ENCODE peak calls at places on chromosome 21, in four cellular contexts. W is SK-N-SH, B is cardiac muscle cell, D is thoracic aorta. C is an unnamed sample.

GRCh38 chr21:27219068-27219467 is 252.2 kb upstream of the ADAMTS5 start:
- DNase-seq in B (no peak), D (no peak), W (no peak), C (no peak)

GRCh38 chr21:39094847-39095525 is 88.3 kb downstream of the PSMG1 start:
- DNase-seq in D (no peak), B (no peak), W (no peak), C (no peak)

GRCh38 chr21:17527240-17527639 is 14.4 kb downstream of the CXADR start:
- DNase-seq in B (no peak), W (peak; percentile 24), D (no peak), C (no peak)

GRCh38 chr21:34537838-34538237 is 25.8 kb upstream of the KCNE1 start:
- DNase-seq in W (no peak), B (no peak), D (no peak), C (no peak)

GRCh38 chr21:44366586-44367211 is 13.3 kb downstream of the TRPM2 start:
- DNase-seq in D (no peak), B (no peak), W (peak; percentile 13), C (peak; percentile 44)

GRCh38 chr21:39258207-39258606 is 55.2 kb downstream of the BRWD1 start:
- DNase-seq in D (no peak), W (no peak), B (no peak), C (no peak)

GRCh38 chr21:28746166-28746565 is 246.5 kb downstream of the LTN1 start:
- DNase-seq in D (no peak), W (no peak), B (no peak), C (no peak)

GRCh38 chr21:21165063-21165645 is 166.9 kb downstream of the NCAM2 start:
- DNase-seq in W (peak; percentile 14), B (no peak), D (no peak), C (no peak)

GRCh38 chr21:26801524-26801923 is 43.7 kb downstream of the ADAMTS1 start:
- DNase-seq in D (no peak), B (no peak), W (no peak), C (no peak)

GRCh38 chr21:26849428-26850115 is 4.4 kb upstream of the ADAMTS1 start:
- DNase-seq in D (no peak), B (peak; percentile 76), W (peak; percentile 45), C (peak; percentile 19)

GRCh38 chr21:34761758-34762330 is 93.0 kb downstream of the CLIC6 start:
- DNase-seq in D (no peak), W (no peak), B (no peak), C (no peak)

GRCh38 chr21:38768385-38769071 is 37.2 kb upstream of the ETS2 start:
- DNase-seq in W (no peak), D (peak; percentile 37), B (no peak), C (no peak)

GRCh38 chr21:23968722-23969647 is 1638.3 kb downstream of the MRPL39 start:
- DNase-seq in B (peak; percentile 71), W (peak; percentile 47), D (no peak), C (peak; percentile 33)

GRCh38 chr21:25689226-25689625 is 45.5 kb downstream of the ATP5PF start:
- DNase-seq in B (no peak), W (no peak), D (no peak), C (no peak)

GRCh38 chr21:25571726-25572121 is 35.6 kb downstream of the MRPL39 start:
- DNase-seq in W (no peak), D (no peak), B (no peak), C (no peak)

GRCh38 chr21:33578214-33578613 is 10.3 kb downstream of the DONSON start:
- DNase-seq in W (no peak), D (no peak), B (no peak), C (no peak)

GRCh38 chr21:25837545-25838263 is 102.9 kb downstream of the GABPA start:
- DNase-seq in W (no peak), D (no peak), B (no peak), C (no peak)

GRCh38 chr21:34900376-34900775 is 148.7 kb downstream of the RUNX1 start:
- DNase-seq in D (no peak), B (no peak), W (no peak), C (no peak)

GRCh38 chr21:39052718-39053117 is 130.5 kb downstream of the PSMG1 start:
- DNase-seq in B (no peak), W (no peak), D (no peak), C (no peak)

GRCh38 chr21:35014302-35015044 is 34.6 kb downstream of the RUNX1 start:
- DNase-seq in B (no peak), D (no peak), W (no peak), C (no peak)

GRCh38 chr21:33858672-33859372 is 56.8 kb downstream of the ATP5PO start:
- DNase-seq in B (no peak), D (no peak), W (no peak), C (peak; percentile 70)

GRCh38 chr21:28540514-28540913 is 452.2 kb downstream of the LTN1 start:
- DNase-seq in W (no peak), D (no peak), B (no peak), C (no peak)

GRCh38 chr21:25176637-25177412 is 430.5 kb downstream of the MRPL39 start:
- DNase-seq in W (peak; percentile 10), D (no peak), B (no peak), C (no peak)

GRCh38 chr21:45522381-45522780 is 19.9 kb downstream of the SLC19A1 start:
- DNase-seq in B (no peak), D (no peak), W (no peak), C (no peak)

GRCh38 chr21:45524756-45525152 is 17.5 kb downstream of the SLC19A1 start:
- DNase-seq in W (no peak), B (no peak), D (no peak), C (no peak)

GRCh38 chr21:45522986-45523385 is 19.3 kb downstream of the SLC19A1 start:
- DNase-seq in W (no peak), B (no peak), D (no peak), C (no peak)

GRCh38 chr21:45525153-45525909 is 16.9 kb downstream of the SLC19A1 start:
- DNase-seq in D (no peak), B (peak; percentile 83), W (no peak), C (no peak)

DNA sequence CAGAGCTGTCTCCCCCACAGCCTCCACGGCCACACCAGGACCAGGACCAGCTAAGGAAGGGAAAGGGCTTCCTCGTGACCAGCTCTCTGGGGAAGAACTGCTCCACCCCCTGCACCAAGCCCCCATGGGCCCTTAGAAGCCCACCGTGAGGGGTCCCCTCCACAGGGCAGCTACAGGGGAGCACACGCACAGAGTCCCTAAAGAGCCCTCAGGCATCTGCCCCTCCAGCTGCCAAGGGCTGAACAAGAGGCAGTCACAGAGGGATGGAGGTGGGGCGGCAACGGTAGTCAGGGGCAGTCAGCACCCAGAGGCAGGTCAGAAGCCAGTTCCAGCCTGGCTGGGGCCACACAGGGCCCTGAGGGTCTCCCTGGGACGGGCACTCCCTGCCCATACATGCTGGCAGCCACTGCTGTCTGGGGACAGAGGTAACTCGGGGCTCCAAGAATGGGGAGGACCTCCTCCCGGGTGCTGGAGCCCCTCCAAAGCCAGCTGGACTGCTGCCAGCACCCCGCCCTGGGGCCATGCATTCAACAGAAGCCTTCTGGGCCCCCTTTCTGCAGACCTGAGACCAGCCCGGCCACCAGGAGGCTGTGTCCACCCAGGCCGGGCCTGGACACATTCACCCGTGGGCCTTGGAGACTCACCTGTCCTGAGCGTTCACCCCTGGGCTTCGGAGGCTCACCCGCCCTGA is 18.7 kb downstream of the SLC19A1 start:
- DNase-seq in D (no peak), B (no peak), W (no peak), C (no peak)
- H3K36me3 ChIP-seq in D (no peaks in the 10 kb centered on the region), B (no peaks in the 10 kb centered on the region), W (peaks cover 40% of the 10 kb centered on the region), C (peaks cover 12% of the 10 kb centered on the region)

DNA sequence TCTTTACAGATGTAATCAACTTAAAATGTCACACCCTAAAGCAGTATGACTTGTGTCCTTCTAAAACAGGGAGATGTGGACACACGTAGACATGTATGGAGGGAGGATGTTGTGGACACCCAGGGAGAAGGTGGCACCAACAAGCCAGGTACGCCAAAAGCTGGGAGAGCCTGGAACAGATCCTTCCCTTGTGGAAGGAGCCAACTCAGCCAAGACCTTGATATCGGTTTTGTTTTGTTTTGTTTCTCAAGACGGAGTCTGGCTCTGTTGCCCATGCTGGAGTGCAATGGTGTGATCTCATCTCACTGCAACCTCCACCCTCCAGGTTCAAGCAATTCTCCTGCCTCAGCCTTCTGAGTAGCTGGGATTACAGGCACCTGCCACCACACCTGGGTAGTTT is 45.6 kb downstream of the CHAF1B start:
- DNase-seq in W (no peak), B (no peak), D (no peak), C (no peak)
- H3K4me3 ChIP-seq in W (peak overlapping the region; percentile 36), B (no peak overlapping the region), D (peak overlapping the region; percentile 62), C (no peak overlapping the region)

DNA sequence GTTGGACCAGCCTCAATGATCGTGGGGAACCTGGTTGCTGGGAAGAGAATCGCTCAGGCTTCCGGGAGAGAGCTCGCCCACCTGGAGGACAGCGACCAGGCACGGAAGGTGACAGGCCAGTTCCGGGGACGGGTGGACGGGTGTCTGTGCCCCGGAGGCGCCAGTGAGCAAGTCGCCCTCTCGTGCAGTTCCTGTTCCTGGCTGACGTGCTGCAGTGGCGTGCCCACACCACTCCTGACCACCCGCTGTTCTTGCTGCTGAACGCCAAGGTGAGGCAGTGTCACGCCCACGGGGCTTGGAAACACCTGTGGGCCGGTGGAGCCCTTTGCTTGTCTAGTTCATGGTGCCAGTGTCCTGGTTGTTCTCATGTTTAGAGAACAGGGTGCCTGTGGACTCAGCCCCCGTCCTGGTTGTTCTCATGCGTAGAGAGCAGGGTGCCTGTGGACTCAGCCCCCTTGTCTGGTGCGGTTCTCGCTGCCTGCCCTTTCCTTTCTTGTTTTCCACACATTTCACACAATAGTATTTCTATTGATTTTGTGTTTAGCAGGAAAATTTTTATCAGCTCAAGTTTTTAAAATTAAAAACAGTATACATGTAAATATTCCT is 53.1 kb downstream of the S100B start:
- DNase-seq in B (no peak), D (no peak), W (no peak), C (peak; percentile 65)
- H3K36me3 ChIP-seq in B (peaks cover 60% of the 10 kb centered on the region), D (peaks cover 40% of the 10 kb centered on the region), W (peaks cover 58% of the 10 kb centered on the region), C (peaks cover 7% of the 10 kb centered on the region)

GRCh38 chr21:32386195-32386870 is 6.5 kb downstream of the URB1 start:
- DNase-seq in D (peak; percentile 28), W (no peak), B (no peak), C (no peak)
- H3K4me3 ChIP-seq in D (no peak overlapping the region), W (no peak overlapping the region), B (no peak overlapping the region), C (no peak overlapping the region)

GRCh38 chr21:42013338-42013737 is 3.2 kb upstream of the ZBTB21 start:
- DNase-seq in D (no peak), B (no peak), W (no peak), C (no peak)
- H3K36me3 ChIP-seq in D (no peaks in the 10 kb centered on the region), B (no peaks in the 10 kb centered on the region), W (no peaks in the 10 kb centered on the region), C (no peaks in the 10 kb centered on the region)

DNA sequence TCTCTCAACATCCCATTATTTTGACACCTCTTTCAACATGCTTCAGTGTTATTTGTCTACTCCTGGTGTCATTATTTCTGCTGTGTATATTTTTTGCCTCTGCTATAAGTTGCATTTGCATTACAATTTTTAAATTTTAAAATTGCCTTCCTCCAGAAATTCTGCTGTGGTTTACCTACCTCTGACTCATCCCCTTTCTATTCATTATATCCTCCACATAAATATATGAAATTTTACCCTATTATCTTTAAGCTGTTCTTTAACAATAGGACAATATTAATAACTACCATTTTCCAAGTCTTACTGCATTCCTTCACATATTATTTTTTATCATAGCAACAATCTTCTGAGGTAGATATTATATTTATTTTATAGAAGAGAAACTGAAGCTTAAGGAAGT is 178.1 kb upstream of the NRIP1 start:
- DNase-seq in D (no peak), W (no peak), B (no peak), C (no peak)
- H3K4me3 ChIP-seq in D (no peak overlapping the region), W (no peak overlapping the region), B (no peak overlapping the region), C (no peak overlapping the region)